ENCODE peak calls at places on chromosomes 7 and 10, in ten cellular contexts. P is thoracic aorta, W is uterus, F is neural progenitor cell, V is heart right ventricle, J is colonic mucosa, Y is spleen, Q is astrocyte, M is dorsolateral prefrontal cortex, C is fibroblast of lung. Z is an unnamed sample.

GRCh38 chr7:134565643-134566136 is 16.8 kb downstream of the AKR1B15 start:
- DNase-seq in J (no peak), Y (no peak), M (no peak), V (no peak), W (no peak), C (peak; percentile 36), F (no peak), P (no peak), Q (peak; percentile 34), Z (no peak)

GRCh38 chr7:88015309-88015708 is 81.3 kb downstream of the ADAM22 start:
- DNase-seq in V (no peak), P (no peak), Q (peak; percentile 6), M (no peak), F (no peak), C (peak; percentile 10), W (no peak), Y (no peak), J (no peak), Z (no peak)

GRCh38 chr7:4136501-4137110 is 545.5 kb upstream of the FOXK1 start:
- DNase-seq in W (no peak), P (no peak), C (no peak), V (no peak), Y (peak; percentile 56), Q (no peak), J (no peak), M (no peak), F (no peak), Z (no peak)

GRCh38 chr7:104979167-104979841 is 34.7 kb upstream of the KMT2E start:
- DNase-seq in J (peak; percentile 62), Q (peak; percentile 78), V (no peak), C (peak; percentile 83), M (no peak), Y (no peak), P (no peak), F (peak; percentile 55), W (peak; percentile 30), Z (no peak)

GRCh38 chr7:5472432-5473315 is 49.0 kb upstream of the TNRC18 start:
- DNase-seq in V (no peak), P (no peak), Y (no peak), F (no peak), C (no peak), W (no peak), J (no peak), M (no peak), Q (no peak), Z (no peak)

GRCh38 chr7:79620291-79620690 is 166.8 kb upstream of the MAGI2 start:
- DNase-seq in P (no peak), C (no peak), Q (no peak), F (no peak), W (no peak), M (no peak), Y (no peak), V (no peak), J (no peak), Z (no peak)

GRCh38 chr7:31067491-31067890 is 15.4 kb downstream of the ADCYAP1R1 start:
- DNase-seq in Q (no peak), C (no peak), P (no peak), M (no peak), V (no peak), J (no peak), Y (no peak), W (no peak), F (no peak), Z (no peak)

GRCh38 chr7:128914566-128915151 is 4.2 kb upstream of the KCP start:
- DNase-seq in F (no peak), J (no peak), C (no peak), P (no peak), Y (peak; percentile 77), Q (no peak), W (no peak), M (no peak), V (no peak), Z (no peak)

GRCh38 chr7:24361001-24361400 is 77.0 kb downstream of the NPY start:
- DNase-seq in F (no peak), W (no peak), P (no peak), V (no peak), Y (no peak), C (no peak), M (no peak), Q (no peak), J (no peak), Z (no peak)

GRCh38 chr10:13834581-13835286 is 248.0 kb downstream of the PRPF18 start:
- DNase-seq in M (no peak), Q (peak; percentile 70), F (peak; percentile 53), P (no peak), J (no peak), V (peak; percentile 55), Y (no peak), C (peak; percentile 72), W (no peak), Z (no peak)

GRCh38 chr10:83127942-83128575 is 1011.2 kb upstream of the GHITM start:
- DNase-seq in V (no peak), J (no peak), M (no peak), Q (peak; percentile 79), W (no peak), C (peak; percentile 83), F (no peak), Y (no peak), P (no peak), Z (no peak)

GRCh38 chr7:156772725-156773124 is 120.3 kb downstream of the LMBR1 start:
- DNase-seq in Q (no peak), F (no peak), M (no peak), Y (no peak), C (no peak), P (no peak), W (no peak), J (no peak), V (no peak), Z (no peak)

GRCh38 chr7:94696981-94697670 is 41.2 kb upstream of the SGCE start:
- DNase-seq in F (no peak), J (peak; percentile 36), V (peak; percentile 46), W (peak; percentile 77), Q (peak; percentile 92), M (no peak), C (peak; percentile 93), Y (no peak), P (peak; percentile 14), Z (no peak)

GRCh38 chr7:33262476-33262875 is 133.1 kb downstream of the BBS9 start:
- DNase-seq in Q (peak; percentile 27), W (no peak), Y (no peak), F (no peak), V (no peak), J (no peak), P (no peak), M (no peak), C (peak; percentile 35), Z (no peak)

GRCh38 chr10:69734797-69735468 is 66.8 kb upstream of the COL13A1 start:
- DNase-seq in P (no peak), W (no peak), Q (peak; percentile 63), F (no peak), Y (no peak), J (no peak), V (no peak), M (no peak), C (peak; percentile 67), Z (no peak)

GRCh38 chr7:40403664-40404476 is 269.1 kb downstream of the SUGCT start:
- DNase-seq in P (no peak), Y (no peak), V (no peak), J (no peak), M (no peak), W (no peak), Q (no peak), C (no peak), F (no peak), Z (no peak)

GRCh38 chr7:16668978-16669377 is 23.0 kb downstream of the BZW2 start:
- DNase-seq in Q (no peak), C (no peak), W (no peak), F (no peak), V (no peak), M (no peak), J (no peak), Y (no peak), P (no peak), Z (no peak)
- H3K4me3 ChIP-seq in Q (no peak overlapping the region), C (no peak overlapping the region), W (no peak overlapping the region), F (no peak overlapping the region), V (no peak overlapping the region), M (no peak overlapping the region), J (no peak overlapping the region), Y (no peak overlapping the region), P (no peak overlapping the region), Z (no peak overlapping the region)

DNA sequence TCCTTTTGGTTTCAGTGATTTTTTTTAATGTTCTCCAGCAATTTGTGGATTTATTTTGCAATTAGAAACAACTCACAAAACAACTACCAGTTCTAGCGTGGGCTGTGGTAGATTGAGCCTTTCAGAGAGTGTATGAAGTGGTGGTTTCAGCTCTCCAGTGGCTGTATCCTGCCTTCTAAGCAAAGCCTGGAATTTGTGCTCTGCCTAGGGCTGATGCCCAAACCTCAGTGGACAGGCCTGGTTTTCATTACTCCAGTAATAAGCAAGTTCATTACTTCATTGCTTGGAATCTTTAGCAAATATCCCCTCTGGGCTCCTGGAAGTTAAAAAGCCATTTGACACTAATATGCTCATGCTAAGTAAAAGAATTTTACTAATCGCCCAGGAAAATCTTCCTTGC is 35.9 kb downstream of the APBB1IP start:
- DNase-seq in V (no peak), P (no peak), Y (no peak), Q (peak; percentile 20), M (no peak), C (peak; percentile 22), W (no peak), F (no peak), J (no peak), Z (no peak)
- H3K27ac ChIP-seq in V (peak overlapping the region; percentile 50), P (no peak overlapping the region), Y (peak overlapping the region; percentile 3), Q (no peak overlapping the region), M (no peak overlapping the region), C (no peak overlapping the region), W (no peak overlapping the region), F (no peak overlapping the region), J (peak overlapping the region; percentile 1), Z (peak overlapping the region; percentile 49)

DNA sequence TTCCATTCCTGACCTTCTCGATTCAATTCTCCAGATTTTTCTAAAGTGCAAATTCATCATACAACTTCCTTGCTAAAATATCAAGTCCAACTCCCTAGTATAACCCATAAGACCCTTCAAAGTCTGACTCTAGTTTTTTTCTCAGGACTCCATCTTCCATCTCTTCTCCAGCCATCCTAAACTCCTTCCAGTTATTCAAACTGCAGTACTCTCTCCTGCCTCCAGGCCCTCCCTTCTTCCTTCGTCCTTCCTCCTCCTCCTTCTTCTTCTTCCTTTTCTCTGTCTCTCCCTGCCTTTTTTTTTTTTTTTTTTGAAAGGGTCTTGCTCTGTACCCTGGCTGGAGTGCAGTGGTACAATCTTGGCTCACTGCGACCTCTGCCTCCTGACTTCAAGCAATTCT is 111.9 kb downstream of the RELN start:
- DNase-seq in J (no peak), P (no peak), M (no peak), V (no peak), W (no peak), C (no peak), Y (no peak), Q (no peak), F (no peak), Z (no peak)
- TF ChIP-seq CTCF in J (no peak), P (no peak), M (no peak), V (no peak), W (no peak), C (no peak), Y (no peak), Q (no peak), F (no peak), Z (no peak)

DNA sequence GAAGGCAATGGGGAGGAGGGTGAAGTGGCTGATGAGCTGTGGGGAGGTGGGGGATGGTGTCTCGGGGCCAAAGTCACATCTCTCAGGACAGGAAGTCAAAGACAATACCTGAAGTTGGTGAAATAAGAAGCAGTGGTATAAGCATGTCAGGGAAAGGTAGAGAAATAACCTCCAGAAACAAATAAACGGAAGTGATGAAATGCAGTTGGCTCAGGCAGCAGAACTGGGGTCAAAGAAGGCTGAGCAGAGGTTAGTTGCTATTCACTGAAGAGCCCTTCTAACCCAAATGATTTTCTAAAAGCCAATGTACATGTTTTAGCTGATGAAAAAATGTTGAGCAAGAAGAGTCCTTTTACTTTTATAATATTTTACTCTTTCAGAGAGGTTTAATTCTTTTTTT is 78.6 kb upstream of the ADRB1 start:
- DNase-seq in W (no peak), C (no peak), Y (no peak), F (no peak), Q (no peak), P (no peak), M (no peak), J (no peak), V (no peak), Z (no peak)
- H3K4me3 ChIP-seq in W (no peak overlapping the region), C (no peak overlapping the region), Y (no peak overlapping the region), F (no peak overlapping the region), Q (no peak overlapping the region), P (no peak overlapping the region), M (no peak overlapping the region), J (no peak overlapping the region), V (no peak overlapping the region), Z (no peak overlapping the region)